ENCODE peak calls at places on chromosomes 11 and 22, in nine cellular contexts. One of them, this sample, is unnamed.

GRCh38 chr11:93225642-93226041 is 27.9 kb upstream of the SLC36A4 start:
- DNase-seq in ovary: no peak
- DNase-seq in heart right ventricle: no peak
- DNase-seq in H7: no peak
- DNase-seq in GM23248: peak; percentile 50
- DNase-seq in tibial nerve: no peak
- DNase-seq in cardiac muscle cell: peak; percentile 46
- DNase-seq in left ventricle myocardium inferior: no peak
- DNase-seq in adrenal gland: no peak
- DNase-seq in this sample: no peak

GRCh38 chr11:117916956-117917355 is 12.2 kb downstream of the TMPRSS13 start:
- DNase-seq in left ventricle myocardium inferior: no peak
- DNase-seq in heart right ventricle: no peak
- DNase-seq in GM23248: no peak
- DNase-seq in tibial nerve: no peak
- DNase-seq in H7: no peak
- DNase-seq in adrenal gland: no peak
- DNase-seq in cardiac muscle cell: no peak
- DNase-seq in ovary: no peak
- DNase-seq in this sample: no peak

GRCh38 chr11:61780581-61781162 is 11.7 kb downstream of the TMEM258 start:
- DNase-seq in H7: peak; percentile 50
- DNase-seq in adrenal gland: no peak
- DNase-seq in heart right ventricle: peak; percentile 10
- DNase-seq in left ventricle myocardium inferior: no peak
- DNase-seq in tibial nerve: no peak
- DNase-seq in cardiac muscle cell: no peak
- DNase-seq in ovary: no peak
- DNase-seq in GM23248: no peak
- DNase-seq in this sample: no peak

GRCh38 chr22:31958625-31959239 is 14.4 kb downstream of the YWHAH start:
- DNase-seq in adrenal gland: no peak
- DNase-seq in left ventricle myocardium inferior: no peak
- DNase-seq in heart right ventricle: no peak
- DNase-seq in tibial nerve: no peak
- DNase-seq in GM23248: no peak
- DNase-seq in cardiac muscle cell: no peak
- DNase-seq in ovary: no peak
- DNase-seq in H7: no peak
- DNase-seq in this sample: no peak

GRCh38 chr22:48044484-48045060 is 1282.1 kb downstream of the TBC1D22A start:
- DNase-seq in tibial nerve: no peak
- DNase-seq in left ventricle myocardium inferior: no peak
- DNase-seq in cardiac muscle cell: no peak
- DNase-seq in H7: peak; percentile 61
- DNase-seq in adrenal gland: no peak
- DNase-seq in ovary: no peak
- DNase-seq in GM23248: no peak
- DNase-seq in heart right ventricle: no peak
- DNase-seq in this sample: peak; percentile 39

GRCh38 chr11:124865902-124866851 is 945 bp downstream of the ROBO3 start:
- DNase-seq in heart right ventricle: peak; percentile 54
- DNase-seq in adrenal gland: no peak
- DNase-seq in tibial nerve: no peak
- DNase-seq in left ventricle myocardium inferior: no peak
- DNase-seq in cardiac muscle cell: peak; percentile 41
- DNase-seq in GM23248: peak; percentile 75
- DNase-seq in H7: peak; percentile 93
- DNase-seq in ovary: peak; percentile 58
- DNase-seq in this sample: no peak

GRCh38 chr11:12029738-12030363 is 21.4 kb upstream of the DKK3 start:
- DNase-seq in adrenal gland: no peak
- DNase-seq in heart right ventricle: no peak
- DNase-seq in left ventricle myocardium inferior: no peak
- DNase-seq in cardiac muscle cell: no peak
- DNase-seq in ovary: no peak
- DNase-seq in GM23248: peak; percentile 64
- DNase-seq in H7: no peak
- DNase-seq in tibial nerve: no peak
- DNase-seq in this sample: no peak

GRCh38 chr11:46972821-46973220 is 36.3 kb downstream of the CSTPP1 start:
- DNase-seq in tibial nerve: no peak
- DNase-seq in heart right ventricle: no peak
- DNase-seq in adrenal gland: no peak
- DNase-seq in H7: no peak
- DNase-seq in ovary: no peak
- DNase-seq in left ventricle myocardium inferior: no peak
- DNase-seq in GM23248: no peak
- DNase-seq in cardiac muscle cell: no peak
- DNase-seq in this sample: no peak

GRCh38 chr22:42177891-42178336 is 47.3 kb upstream of the CYP2D6 start:
- DNase-seq in H7: no peak
- DNase-seq in cardiac muscle cell: no peak
- DNase-seq in adrenal gland: no peak
- DNase-seq in left ventricle myocardium inferior: no peak
- DNase-seq in tibial nerve: no peak
- DNase-seq in heart right ventricle: no peak
- DNase-seq in GM23248: no peak
- DNase-seq in ovary: no peak
- DNase-seq in this sample: no peak
- H3K36me3 ChIP-seq in H7: no peaks in the 10 kb centered on the region
- H3K36me3 ChIP-seq in cardiac muscle cell: no peaks in the 10 kb centered on the region
- H3K36me3 ChIP-seq in adrenal gland: no peaks in the 10 kb centered on the region
- H3K36me3 ChIP-seq in left ventricle myocardium inferior: peaks cover 7% of the 10 kb centered on the region
- H3K36me3 ChIP-seq in tibial nerve: no peaks in the 10 kb centered on the region
- H3K36me3 ChIP-seq in heart right ventricle: peaks cover 18% of the 10 kb centered on the region
- H3K36me3 ChIP-seq in GM23248: peaks cover 4% of the 10 kb centered on the region
- H3K36me3 ChIP-seq in ovary: no peaks in the 10 kb centered on the region
- H3K36me3 ChIP-seq in this sample: no peaks in the 10 kb centered on the region

GRCh38 chr22:20783844-20784723 is 10.2 kb downstream of the SERPIND1 start:
- DNase-seq in tibial nerve: peak; percentile 77
- DNase-seq in left ventricle myocardium inferior: no peak
- DNase-seq in GM23248: peak; percentile 70
- DNase-seq in heart right ventricle: no peak
- DNase-seq in cardiac muscle cell: peak; percentile 76
- DNase-seq in adrenal gland: peak; percentile 72
- DNase-seq in H7: peak; percentile 76
- DNase-seq in ovary: no peak
- DNase-seq in this sample: no peak

GRCh38 chr22:20781272-20781990 is 7.5 kb downstream of the SERPIND1 start:
- DNase-seq in heart right ventricle: no peak
- DNase-seq in GM23248: peak; percentile 38
- DNase-seq in H7: no peak
- DNase-seq in left ventricle myocardium inferior: no peak
- DNase-seq in cardiac muscle cell: peak; percentile 30
- DNase-seq in adrenal gland: no peak
- DNase-seq in tibial nerve: no peak
- DNase-seq in ovary: no peak
- DNase-seq in this sample: no peak

GRCh38 chr22:20783300-20783673 is 9.4 kb downstream of the SERPIND1 start:
- DNase-seq in cardiac muscle cell: no peak
- DNase-seq in GM23248: peak; percentile 4
- DNase-seq in heart right ventricle: no peak
- DNase-seq in adrenal gland: no peak
- DNase-seq in H7: no peak
- DNase-seq in left ventricle myocardium inferior: no peak
- DNase-seq in tibial nerve: no peak
- DNase-seq in ovary: no peak
- DNase-seq in this sample: no peak

GRCh38 chr22:20782601-20783299 is 8.8 kb downstream of the SERPIND1 start:
- DNase-seq in GM23248: peak; percentile 37
- DNase-seq in heart right ventricle: no peak
- DNase-seq in cardiac muscle cell: no peak
- DNase-seq in ovary: no peak
- DNase-seq in tibial nerve: no peak
- DNase-seq in H7: no peak
- DNase-seq in adrenal gland: no peak
- DNase-seq in left ventricle myocardium inferior: no peak
- DNase-seq in this sample: no peak

GRCh38 chr22:20782083-20782482 is 8.2 kb downstream of the SERPIND1 start:
- DNase-seq in cardiac muscle cell: no peak
- DNase-seq in GM23248: no peak
- DNase-seq in tibial nerve: no peak
- DNase-seq in ovary: no peak
- DNase-seq in H7: no peak
- DNase-seq in adrenal gland: no peak
- DNase-seq in heart right ventricle: no peak
- DNase-seq in left ventricle myocardium inferior: no peak
- DNase-seq in this sample: no peak
- H3K36me3 ChIP-seq in cardiac muscle cell: no peaks in the 10 kb centered on the region
- H3K36me3 ChIP-seq in GM23248: no peaks in the 10 kb centered on the region
- H3K36me3 ChIP-seq in tibial nerve: no peaks in the 10 kb centered on the region
- H3K36me3 ChIP-seq in ovary: no peaks in the 10 kb centered on the region
- H3K36me3 ChIP-seq in H7: no peaks in the 10 kb centered on the region
- H3K36me3 ChIP-seq in adrenal gland: peaks cover 21% of the 10 kb centered on the region
- H3K36me3 ChIP-seq in heart right ventricle: peaks cover 76% of the 10 kb centered on the region
- H3K36me3 ChIP-seq in left ventricle myocardium inferior: peaks cover 33% of the 10 kb centered on the region
- H3K36me3 ChIP-seq in this sample: peaks cover 74% of the 10 kb centered on the region

GRCh38 chr11:3022982-3023381 is 30.9 kb upstream of the NAP1L4 start:
- DNase-seq in cardiac muscle cell: peak; percentile 82
- DNase-seq in left ventricle myocardium inferior: no peak
- DNase-seq in tibial nerve: no peak
- DNase-seq in H7: no peak
- DNase-seq in ovary: no peak
- DNase-seq in heart right ventricle: no peak
- DNase-seq in GM23248: peak; percentile 91
- DNase-seq in adrenal gland: no peak
- DNase-seq in this sample: no peak

GRCh38 chr11:3030289-3031070 is 26.7 kb downstream of the CARS1 start:
- DNase-seq in ovary: no peak
- DNase-seq in GM23248: no peak
- DNase-seq in H7: no peak
- DNase-seq in cardiac muscle cell: no peak
- DNase-seq in tibial nerve: no peak
- DNase-seq in adrenal gland: no peak
- DNase-seq in heart right ventricle: no peak
- DNase-seq in left ventricle myocardium inferior: peak; percentile 12
- DNase-seq in this sample: no peak

GRCh38 chr11:3022300-3022967 is 30.3 kb upstream of the NAP1L4 start:
- DNase-seq in H7: no peak
- DNase-seq in tibial nerve: no peak
- DNase-seq in ovary: no peak
- DNase-seq in left ventricle myocardium inferior: no peak
- DNase-seq in adrenal gland: no peak
- DNase-seq in cardiac muscle cell: peak; percentile 88
- DNase-seq in GM23248: peak; percentile 88
- DNase-seq in heart right ventricle: no peak
- DNase-seq in this sample: no peak

GRCh38 chr11:3028808-3029207 is 28.4 kb downstream of the CARS1 start:
- DNase-seq in tibial nerve: no peak
- DNase-seq in cardiac muscle cell: no peak
- DNase-seq in H7: no peak
- DNase-seq in ovary: no peak
- DNase-seq in adrenal gland: no peak
- DNase-seq in left ventricle myocardium inferior: no peak
- DNase-seq in heart right ventricle: no peak
- DNase-seq in GM23248: no peak
- DNase-seq in this sample: no peak

GRCh38 chr11:3026803-3027202 is 30.4 kb downstream of the CARS1 start:
- DNase-seq in left ventricle myocardium inferior: no peak
- DNase-seq in H7: no peak
- DNase-seq in ovary: no peak
- DNase-seq in GM23248: no peak
- DNase-seq in tibial nerve: no peak
- DNase-seq in adrenal gland: no peak
- DNase-seq in cardiac muscle cell: no peak
- DNase-seq in heart right ventricle: no peak
- DNase-seq in this sample: no peak
- H3K36me3 ChIP-seq in left ventricle myocardium inferior: peaks cover 71% of the 10 kb centered on the region
- H3K36me3 ChIP-seq in H7: peaks cover 39% of the 10 kb centered on the region
- H3K36me3 ChIP-seq in ovary: no peaks in the 10 kb centered on the region
- H3K36me3 ChIP-seq in GM23248: peaks cover 57% of the 10 kb centered on the region
- H3K36me3 ChIP-seq in tibial nerve: no peaks in the 10 kb centered on the region
- H3K36me3 ChIP-seq in adrenal gland: peaks cover 49% of the 10 kb centered on the region
- H3K36me3 ChIP-seq in cardiac muscle cell: peaks cover 12% of the 10 kb centered on the region
- H3K36me3 ChIP-seq in heart right ventricle: peaks cover 77% of the 10 kb centered on the region
- H3K36me3 ChIP-seq in this sample: peaks cover 76% of the 10 kb centered on the region

GRCh38 chr22:35421121-35421520 is 21.2 kb downstream of the MCM5 start:
- DNase-seq in adrenal gland: no peak
- DNase-seq in H7: peak; percentile 80
- DNase-seq in cardiac muscle cell: no peak
- DNase-seq in heart right ventricle: no peak
- DNase-seq in left ventricle myocardium inferior: no peak
- DNase-seq in GM23248: no peak
- DNase-seq in tibial nerve: no peak
- DNase-seq in ovary: no peak
- DNase-seq in this sample: no peak
- H3K36me3 ChIP-seq in adrenal gland: peaks cover 17% of the 10 kb centered on the region
- H3K36me3 ChIP-seq in H7: peaks cover 70% of the 10 kb centered on the region
- H3K36me3 ChIP-seq in cardiac muscle cell: peaks cover 14% of the 10 kb centered on the region
- H3K36me3 ChIP-seq in heart right ventricle: peaks cover 87% of the 10 kb centered on the region
- H3K36me3 ChIP-seq in left ventricle myocardium inferior: peaks cover 82% of the 10 kb centered on the region
- H3K36me3 ChIP-seq in GM23248: no peaks in the 10 kb centered on the region
- H3K36me3 ChIP-seq in tibial nerve: no peaks in the 10 kb centered on the region
- H3K36me3 ChIP-seq in ovary: no peaks in the 10 kb centered on the region
- H3K36me3 ChIP-seq in this sample: peaks cover 84% of the 10 kb centered on the region

GRCh38 chr22:38167988-38168407 is 13.6 kb downstream of the PLA2G6 start:
- DNase-seq in H7: no peak
- DNase-seq in heart right ventricle: peak; percentile 75
- DNase-seq in ovary: no peak
- DNase-seq in cardiac muscle cell: peak; percentile 27
- DNase-seq in GM23248: no peak
- DNase-seq in left ventricle myocardium inferior: peak; percentile 66
- DNase-seq in tibial nerve: no peak
- DNase-seq in adrenal gland: no peak
- DNase-seq in this sample: no peak
- H3K36me3 ChIP-seq in H7: no peaks in the 10 kb centered on the region
- H3K36me3 ChIP-seq in heart right ventricle: peaks cover 4% of the 10 kb centered on the region
- H3K36me3 ChIP-seq in ovary: no peaks in the 10 kb centered on the region
- H3K36me3 ChIP-seq in cardiac muscle cell: no peaks in the 10 kb centered on the region
- H3K36me3 ChIP-seq in GM23248: no peaks in the 10 kb centered on the region
- H3K36me3 ChIP-seq in left ventricle myocardium inferior: peaks cover 10% of the 10 kb centered on the region
- H3K36me3 ChIP-seq in tibial nerve: no peaks in the 10 kb centered on the region
- H3K36me3 ChIP-seq in adrenal gland: no peaks in the 10 kb centered on the region
- H3K36me3 ChIP-seq in this sample: peaks cover 25% of the 10 kb centered on the region

DNA sequence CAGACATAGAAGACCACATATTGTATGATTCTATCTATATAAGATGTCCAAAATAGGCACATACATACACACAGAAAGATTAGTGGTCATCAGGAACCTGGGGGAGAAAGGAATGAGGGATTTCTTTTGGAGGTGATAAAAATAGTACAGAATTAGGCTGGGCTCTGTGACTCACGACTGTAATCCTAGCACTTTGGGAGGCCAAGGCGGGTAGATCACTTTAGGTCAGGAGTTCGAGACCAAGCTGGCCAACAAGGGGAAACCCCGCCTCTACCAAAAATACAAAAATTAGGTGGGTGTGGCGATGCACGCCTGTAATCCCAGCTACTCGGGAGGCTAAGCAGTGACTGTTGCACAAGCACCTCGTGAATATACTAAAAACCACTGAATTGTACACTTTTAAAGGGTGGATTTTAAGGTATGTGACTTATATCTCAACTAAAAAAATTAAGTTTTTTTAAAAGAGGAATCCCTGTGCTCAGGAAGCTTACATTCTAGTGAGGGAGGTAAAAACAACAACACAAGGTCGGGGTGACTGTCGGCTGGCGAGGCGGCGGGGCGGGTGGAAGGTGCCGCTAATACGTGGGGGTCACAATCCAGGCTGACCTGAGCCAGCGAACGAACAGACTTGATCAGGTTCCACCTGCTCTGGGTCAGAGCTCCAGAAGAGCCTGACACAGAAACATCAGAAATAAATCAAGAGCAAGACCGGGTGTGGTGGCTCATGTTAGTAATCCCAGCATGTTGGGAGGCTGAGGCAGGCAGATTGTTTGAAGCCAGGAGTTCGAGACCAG is 25.3 kb upstream of the TESMIN start:
- DNase-seq in heart right ventricle: no peak
- DNase-seq in GM23248: no peak
- DNase-seq in tibial nerve: no peak
- DNase-seq in cardiac muscle cell: no peak
- DNase-seq in adrenal gland: no peak
- DNase-seq in left ventricle myocardium inferior: no peak
- DNase-seq in H7: no peak
- DNase-seq in ovary: no peak
- DNase-seq in this sample: no peak
- H3K36me3 ChIP-seq in heart right ventricle: peaks cover 99% of the 10 kb centered on the region
- H3K36me3 ChIP-seq in GM23248: peaks cover 47% of the 10 kb centered on the region
- H3K36me3 ChIP-seq in tibial nerve: peaks cover 3% of the 10 kb centered on the region
- H3K36me3 ChIP-seq in cardiac muscle cell: no peaks in the 10 kb centered on the region
- H3K36me3 ChIP-seq in adrenal gland: peaks cover 99% of the 10 kb centered on the region
- H3K36me3 ChIP-seq in left ventricle myocardium inferior: peaks cover 100% of the 10 kb centered on the region
- H3K36me3 ChIP-seq in H7: peaks cover 20% of the 10 kb centered on the region
- H3K36me3 ChIP-seq in ovary: no peaks in the 10 kb centered on the region
- H3K36me3 ChIP-seq in this sample: peaks cover 100% of the 10 kb centered on the region